ENCODE peak calls at places on chromosome 19, in seven cellular contexts. S is CD8-positive, alpha-beta T cell; O is hepatocyte; V is uterus; N is A549; D is brain microvascular endothelial cell; G is neural progenitor cell. C is an unnamed sample.

GRCh38 chr19:50248413-50248812 is 45.0 kb downstream of the MYH14 start:
- DNase-seq in S (no peak), O (no peak), V (no peak), N (no peak), D (no peak), G (no peak), C (no peak)

GRCh38 chr19:57406516-57407123 is 4.3 kb upstream of the ZNF17 start:
- DNase-seq in S (peak; percentile 73), O (peak; percentile 86), V (no peak), N (no peak), D (peak; percentile 39), G (peak; percentile 85), C (no peak)

GRCh38 chr19:40588110-40588854 is 11.6 kb downstream of the SHKBP1 start:
- DNase-seq in S (no peak), O (no peak), V (no peak), N (no peak), D (peak; percentile 32), G (no peak), C (no peak)

GRCh38 chr19:34482380-34483250 is 1.1 kb downstream of the WTIP start:
- DNase-seq in S (no peak), O (peak; percentile 60), V (no peak), N (peak; percentile 59), D (no peak), G (peak; percentile 73), C (no peak)

GRCh38 chr19:295687-296370 is 4.6 kb upstream of the PLPP2 start:
- DNase-seq in S (no peak), O (no peak), V (peak; percentile 72), N (no peak), D (no peak), G (no peak), C (no peak)

GRCh38 chr19:28294395-28294794 is 918.6 kb downstream of the UQCRFS1 start:
- DNase-seq in S (no peak), O (no peak), V (no peak), N (no peak), D (peak; percentile 16), G (no peak), C (no peak)

GRCh38 chr19:719081-719512 is 10.4 kb downstream of the PALM start:
- DNase-seq in S (no peak), O (no peak), V (peak; percentile 63), N (no peak), D (no peak), G (no peak), C (peak; percentile 6)

GRCh38 chr19:1811472-1811894 is 593 bp downstream of the ATP8B3 start:
- DNase-seq in S (peak; percentile 46), O (peak; percentile 87), V (peak; percentile 73), N (peak; percentile 92), D (peak; percentile 18), G (no peak), C (no peak)

GRCh38 chr19:57887195-57887941 is 1.5 kb downstream of the ZNF814 start:
- DNase-seq in S (no peak), O (peak; percentile 52), V (no peak), N (no peak), D (no peak), G (peak; percentile 71), C (no peak)

GRCh38 chr19:17332677-17333581 is 1.7 kb downstream of the ANO8 start:
- DNase-seq in S (no peak), O (peak; percentile 47), V (no peak), N (peak; percentile 41), D (no peak), G (peak; percentile 77), C (no peak)

GRCh38 chr19:55712804-55713631 is 25.2 kb downstream of the NLRP9 start:
- DNase-seq in S (no peak), O (no peak), V (no peak), N (no peak), D (no peak), G (no peak), C (no peak)

GRCh38 chr19:1755467-1756155 is 2.3 kb downstream of the ONECUT3 start:
- DNase-seq in S (no peak), O (no peak), V (no peak), N (no peak), D (no peak), G (peak; percentile 56), C (no peak)

GRCh38 chr19:38317104-38317612 is 1.4 kb upstream of the YIF1B start:
- DNase-seq in S (peak; percentile 44), O (no peak), V (no peak), N (no peak), D (no peak), G (no peak), C (no peak)

GRCh38 chr19:8517551-8518442 is 3.8 kb upstream of the ZNF414 start:
- DNase-seq in S (peak; percentile 73), O (no peak), V (no peak), N (no peak), D (no peak), G (no peak), C (no peak)

GRCh38 chr19:29418106-29418684 is 107.6 kb upstream of the VSTM2B start:
- DNase-seq in S (no peak), O (no peak), V (no peak), N (no peak), D (no peak), G (peak; percentile 26), C (no peak)

GRCh38 chr19:47389150-47389556 is 30.2 kb downstream of the MEIS3 start:
- DNase-seq in S (no peak), O (no peak), V (no peak), N (no peak), D (no peak), G (no peak), C (no peak)

GRCh38 chr19:40417714-40417996 is 4.5 kb upstream of the PRX start:
- DNase-seq in S (no peak), O (no peak), V (no peak), N (no peak), D (no peak), G (no peak), C (no peak)

GRCh38 chr19:35436477-35437141 is 11.4 kb upstream of the FFAR2 start:
- DNase-seq in S (peak; percentile 32), O (peak; percentile 57), V (no peak), N (no peak), D (no peak), G (no peak), C (no peak)

GRCh38 chr19:46373573-46374359 is 26.9 kb downstream of the PPP5C start:
- DNase-seq in S (no peak), O (peak; percentile 57), V (no peak), N (peak; percentile 88), D (peak; percentile 68), G (peak; percentile 70), C (no peak)

GRCh38 chr19:46601318-46602224 is at the start of gene CALM3:
- DNase-seq in S (no peak), O (peak; percentile 25), V (no peak), N (no peak), D (no peak), G (peak; percentile 39), C (no peak)

GRCh38 chr19:34556500-34556899 is 74.9 kb downstream of the WTIP start:
- DNase-seq in S (no peak), O (peak; percentile 23), V (no peak), N (no peak), D (peak; percentile 34), G (peak; percentile 65), C (no peak)

GRCh38 chr19:23273022-23273593 is 22.9 kb upstream of the ZNF724 start:
- DNase-seq in S (peak; percentile 12), O (no peak), V (no peak), N (no peak), D (no peak), G (peak; percentile 38), C (no peak)

GRCh38 chr19:39915101-39915847 is 19.2 kb downstream of the FCGBP start:
- DNase-seq in S (no peak), O (peak; percentile 2), V (no peak), N (no peak), D (no peak), G (no peak), C (no peak)

GRCh38 chr19:54331626-54332025 is 7.3 kb downstream of the LILRA4 start:
- DNase-seq in S (no peak), O (no peak), V (no peak), N (no peak), D (no peak), G (no peak), C (no peak)

GRCh38 chr19:38079926-38080380 is 144.1 kb downstream of the DPF1 start:
- DNase-seq in S (no peak), O (no peak), V (no peak), N (peak; percentile 92), D (peak; percentile 86), G (no peak), C (peak; percentile 74)

GRCh38 chr19:38068851-38069250 is 155.2 kb downstream of the DPF1 start:
- DNase-seq in S (no peak), O (no peak), V (no peak), N (no peak), D (no peak), G (no peak), C (no peak)

DNA sequence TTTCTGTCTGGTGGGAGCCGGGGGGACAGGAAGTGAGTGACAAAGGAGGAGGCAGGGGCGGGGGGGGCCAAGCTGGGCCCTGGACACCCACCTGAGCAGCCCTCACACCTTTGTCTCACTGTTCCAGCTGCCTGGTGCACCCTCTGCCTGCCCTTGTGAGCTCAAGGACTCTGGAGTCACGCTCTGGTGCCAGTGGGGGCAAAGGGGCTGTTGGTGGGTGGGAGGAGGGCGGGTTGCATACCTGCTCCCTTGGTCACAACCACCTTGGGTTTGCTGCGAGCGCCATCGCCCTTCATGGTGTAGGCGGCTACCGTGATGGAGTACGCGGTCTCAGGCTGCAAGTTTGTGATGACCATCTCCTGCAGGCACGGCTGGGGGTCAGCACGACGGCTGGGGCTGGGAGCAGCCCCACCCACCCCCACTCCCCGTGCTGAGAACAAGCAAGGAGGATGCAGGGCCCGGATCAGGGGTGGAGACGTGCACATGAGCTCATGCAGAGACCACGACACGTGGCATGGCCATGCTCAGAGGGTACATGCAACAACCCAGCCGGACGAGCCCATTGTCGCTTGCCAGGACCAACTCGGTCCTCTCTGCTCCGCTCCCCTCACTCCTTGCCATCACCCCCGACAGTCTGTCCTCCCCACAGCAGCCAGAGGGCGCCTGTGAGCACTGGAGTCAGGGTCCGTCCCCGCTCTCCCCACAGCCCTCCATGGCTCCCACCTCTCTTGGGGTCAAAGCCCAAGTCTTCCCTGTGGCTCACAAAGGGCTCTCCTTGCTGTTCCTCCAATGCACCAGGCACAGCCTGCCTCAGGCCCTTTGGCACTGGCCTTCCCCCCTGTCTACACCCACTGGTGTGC is 114.9 kb downstream of the PTPRS start:
- DNase-seq in S (no peak), O (no peak), V (no peak), N (no peak), D (no peak), G (peak; percentile 39), C (no peak)
- TF ChIP-seq CTCF in S (no peak), O (peak; percentile 31), V (no peak), N (peak; percentile 38), D (peak; percentile 78), G (peak; percentile 55), C (peak; percentile 56)

GRCh38 chr19:4976412-4977298 is 7.7 kb downstream of the KDM4B start:
- DNase-seq in S (no peak), O (peak; percentile 75), V (peak; percentile 95), N (peak; percentile 62), D (no peak), G (peak; percentile 44), C (peak; percentile 89)
- TF ChIP-seq CTCF in S (no peak), O (peak; percentile 46), V (peak; percentile 55), N (peak; percentile 12), D (peak; percentile 62), G (peak; percentile 39), C (peak; percentile 82)

GRCh38 chr19:18488403-18488723 is 33.5 kb downstream of the ELL start:
- DNase-seq in S (no peak), O (no peak), V (no peak), N (peak; percentile 58), D (no peak), G (no peak), C (no peak)
- TF ChIP-seq CTCF in S (no peak), O (no peak), V (no peak), N (no peak), D (peak; percentile 64), G (no peak), C (peak; percentile 53)

GRCh38 chr19:13872695-13873389 is 4.1 kb upstream of the NANOS3 start:
- DNase-seq in S (peak; percentile 41), O (peak; percentile 65), V (no peak), N (peak; percentile 71), D (no peak), G (peak; percentile 89), C (no peak)
- TF ChIP-seq CTCF in S (peak; percentile 13), O (peak; percentile 48), V (no peak), N (peak; percentile 37), D (peak; percentile 37), G (peak; percentile 54), C (peak; percentile 40)

C was measured in BJ.